ENCODE peak calls at places on chromosome 3, in six cellular contexts. One of them, this sample, is unnamed.

GRCh38 chr3:52495777-52496602 is 852 bp downstream of the STAB1 start:
- DNase-seq in HFFc6: peak
- DNase-seq in left lung: no peak
- DNase-seq in nephron progenitor cell: no peak
- DNase-seq in fibroblast of mammary gland: peak
- DNase-seq in CD4-positive, alpha-beta T cell: no peak
- DNase-seq in this sample: no peak

GRCh38 chr3:180294282-180295027 is 257.7 kb upstream of the PEX5L start:
- DNase-seq in fibroblast of mammary gland: no peak
- DNase-seq in CD4-positive, alpha-beta T cell: no peak
- DNase-seq in nephron progenitor cell: no peak
- DNase-seq in HFFc6: no peak
- DNase-seq in left lung: no peak
- DNase-seq in this sample: no peak

GRCh38 chr3:170523248-170523647 is 62.6 kb downstream of the SLC7A14 start:
- DNase-seq in left lung: no peak
- DNase-seq in fibroblast of mammary gland: peak
- DNase-seq in nephron progenitor cell: no peak
- DNase-seq in CD4-positive, alpha-beta T cell: no peak
- DNase-seq in HFFc6: peak
- DNase-seq in this sample: no peak

GRCh38 chr3:45571216-45571615 is 23.3 kb upstream of the LIMD1 start:
- DNase-seq in HFFc6: no peak
- DNase-seq in fibroblast of mammary gland: no peak
- DNase-seq in CD4-positive, alpha-beta T cell: no peak
- DNase-seq in nephron progenitor cell: no peak
- DNase-seq in left lung: no peak
- DNase-seq in this sample: no peak

GRCh38 chr3:171219258-171219657 is 192.7 kb upstream of the SLC2A2 start:
- DNase-seq in nephron progenitor cell: no peak
- DNase-seq in HFFc6: no peak
- DNase-seq in left lung: no peak
- DNase-seq in fibroblast of mammary gland: no peak
- DNase-seq in CD4-positive, alpha-beta T cell: no peak
- DNase-seq in this sample: no peak

GRCh38 chr3:14466179-14466903 is 63.9 kb downstream of the SLC6A6 start:
- DNase-seq in fibroblast of mammary gland: no peak
- DNase-seq in nephron progenitor cell: no peak
- DNase-seq in HFFc6: no peak
- DNase-seq in left lung: no peak
- DNase-seq in CD4-positive, alpha-beta T cell: no peak
- DNase-seq in this sample: no peak

GRCh38 chr3:129794319-129795201 is 99.0 kb downstream of the TMCC1 start:
- DNase-seq in nephron progenitor cell: peak
- DNase-seq in fibroblast of mammary gland: peak
- DNase-seq in HFFc6: no peak
- DNase-seq in CD4-positive, alpha-beta T cell: no peak
- DNase-seq in left lung: peak
- DNase-seq in this sample: peak

GRCh38 chr3:173743111-173743510 is 345.6 kb downstream of the NLGN1 start:
- DNase-seq in HFFc6: peak
- DNase-seq in left lung: no peak
- DNase-seq in nephron progenitor cell: no peak
- DNase-seq in fibroblast of mammary gland: peak
- DNase-seq in CD4-positive, alpha-beta T cell: no peak
- DNase-seq in this sample: no peak

GRCh38 chr3:176919836-176920760 is 277.2 kb downstream of the TBL1XR1 start:
- DNase-seq in HFFc6: peak
- DNase-seq in fibroblast of mammary gland: peak
- DNase-seq in left lung: no peak
- DNase-seq in nephron progenitor cell: peak
- DNase-seq in CD4-positive, alpha-beta T cell: no peak
- DNase-seq in this sample: no peak

GRCh38 chr3:16319307-16319706 is 54.3 kb downstream of the OXNAD1 start:
- DNase-seq in left lung: no peak
- DNase-seq in HFFc6: no peak
- DNase-seq in fibroblast of mammary gland: peak
- DNase-seq in CD4-positive, alpha-beta T cell: peak
- DNase-seq in nephron progenitor cell: no peak
- DNase-seq in this sample: no peak

GRCh38 chr3:43505351-43505750 is 116.5 kb downstream of the ANO10 start:
- DNase-seq in fibroblast of mammary gland: peak
- DNase-seq in HFFc6: peak
- DNase-seq in CD4-positive, alpha-beta T cell: no peak
- DNase-seq in left lung: no peak
- DNase-seq in nephron progenitor cell: no peak
- DNase-seq in this sample: no peak

GRCh38 chr3:139309880-139310279 is 33.9 kb upstream of the MRPS22 start:
- DNase-seq in CD4-positive, alpha-beta T cell: no peak
- DNase-seq in nephron progenitor cell: no peak
- DNase-seq in HFFc6: peak
- DNase-seq in left lung: no peak
- DNase-seq in fibroblast of mammary gland: peak
- DNase-seq in this sample: no peak

DNA sequence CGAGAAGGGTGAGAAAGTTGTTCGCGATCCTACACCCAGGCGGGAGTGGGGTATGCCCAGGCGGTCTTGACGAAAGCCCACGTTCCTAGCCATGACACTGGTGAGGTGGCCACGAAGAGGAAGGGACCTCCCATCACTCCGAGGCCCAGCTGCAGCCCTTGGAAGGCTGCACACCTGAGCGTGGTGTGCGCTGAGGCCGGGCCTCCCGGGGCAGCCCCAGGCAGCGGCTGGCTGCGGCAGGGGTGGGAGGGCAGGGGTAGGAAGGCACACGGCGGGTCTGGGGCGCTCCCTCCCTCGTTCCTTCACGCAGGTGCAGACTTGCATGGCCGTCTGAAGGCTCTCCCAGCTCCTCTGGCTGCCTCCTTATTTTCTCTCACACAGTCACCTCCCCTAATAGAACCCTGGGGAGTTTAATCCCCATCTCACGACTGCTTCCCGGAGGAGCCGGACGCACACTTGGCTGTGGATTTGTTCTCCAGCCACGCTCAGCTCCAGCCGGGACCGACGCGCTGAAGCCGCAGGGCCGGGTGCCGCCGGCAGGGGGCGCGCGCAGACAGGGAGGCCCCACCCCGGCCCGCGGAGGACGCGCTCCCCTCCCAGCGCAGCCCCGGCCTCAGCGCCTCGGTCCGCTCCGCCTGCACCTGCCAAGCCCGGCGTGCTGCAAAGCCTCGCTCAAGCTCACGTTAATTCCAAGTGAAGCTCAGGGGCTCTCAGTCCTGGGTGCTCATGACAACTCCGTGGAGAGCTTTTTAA is 37.8 kb upstream of the MUC4 start:
- DNase-seq in left lung: no peak
- DNase-seq in HFFc6: no peak
- DNase-seq in CD4-positive, alpha-beta T cell: no peak
- DNase-seq in fibroblast of mammary gland: no peak
- DNase-seq in nephron progenitor cell: no peak
- DNase-seq in this sample: no peak
- TF ChIP-seq CTCF in left lung: no peak
- TF ChIP-seq CTCF in HFFc6: no peak
- TF ChIP-seq CTCF in CD4-positive, alpha-beta T cell: no peak
- TF ChIP-seq CTCF in fibroblast of mammary gland: peak
- TF ChIP-seq CTCF in nephron progenitor cell: no peak
- TF ChIP-seq CTCF in this sample: no peak

DNA sequence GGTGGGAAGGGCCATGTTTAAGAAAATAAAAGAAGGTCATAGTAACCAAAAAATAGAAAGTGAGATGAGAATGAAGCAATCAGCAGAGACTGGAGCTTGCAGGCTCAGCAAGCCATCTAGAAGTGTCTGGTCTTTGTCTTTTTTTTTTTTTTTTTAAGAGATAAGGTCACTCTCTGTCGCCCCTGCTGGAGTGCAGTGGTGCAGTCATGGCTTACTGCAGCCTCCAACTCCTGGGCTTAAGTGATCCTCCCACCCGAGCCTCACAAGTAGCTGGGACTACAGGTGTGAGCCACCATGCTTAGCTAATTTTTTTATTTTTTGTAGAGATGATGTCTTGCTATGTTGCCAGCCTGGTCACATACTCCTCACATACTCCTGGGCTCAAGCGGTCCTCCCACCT is 36.2 kb downstream of the GXYLT2 start:
- DNase-seq in CD4-positive, alpha-beta T cell: no peak
- DNase-seq in nephron progenitor cell: no peak
- DNase-seq in fibroblast of mammary gland: no peak
- DNase-seq in HFFc6: no peak
- DNase-seq in left lung: no peak
- DNase-seq in this sample: no peak
- TF ChIP-seq CTCF in CD4-positive, alpha-beta T cell: no peak
- TF ChIP-seq CTCF in nephron progenitor cell: peak
- TF ChIP-seq CTCF in fibroblast of mammary gland: no peak
- TF ChIP-seq CTCF in HFFc6: peak
- TF ChIP-seq CTCF in left lung: no peak
- TF ChIP-seq CTCF in this sample: peak

DNA sequence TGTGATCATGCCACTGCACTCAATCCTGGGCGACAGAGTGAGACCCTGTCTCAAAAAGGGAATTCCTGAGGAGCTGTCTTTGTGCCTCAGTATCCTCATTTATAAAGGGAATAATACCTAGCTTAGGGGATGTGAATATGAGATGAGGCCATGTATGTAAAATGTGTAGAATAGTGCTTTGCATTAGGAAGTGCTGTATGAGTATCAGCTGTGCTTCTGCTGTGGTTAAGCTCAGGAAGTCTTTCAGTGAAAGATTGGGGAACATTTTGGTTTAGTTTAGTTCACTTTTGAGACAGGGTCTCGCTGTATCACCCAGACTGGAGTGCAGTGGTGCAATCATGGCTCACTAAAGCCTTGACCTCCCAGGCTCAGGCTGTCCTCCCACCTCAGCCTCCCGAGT is 10.6 kb downstream of the THUMPD3 start:
- DNase-seq in left lung: no peak
- DNase-seq in HFFc6: no peak
- DNase-seq in CD4-positive, alpha-beta T cell: no peak
- DNase-seq in fibroblast of mammary gland: no peak
- DNase-seq in nephron progenitor cell: no peak
- DNase-seq in this sample: no peak
- TF ChIP-seq CTCF in left lung: no peak
- TF ChIP-seq CTCF in HFFc6: no peak
- TF ChIP-seq CTCF in CD4-positive, alpha-beta T cell: no peak
- TF ChIP-seq CTCF in fibroblast of mammary gland: no peak
- TF ChIP-seq CTCF in nephron progenitor cell: no peak
- TF ChIP-seq CTCF in this sample: no peak

GRCh38 chr3:83928391-83928790 is 1030.4 kb upstream of the CADM2 start:
- DNase-seq in left lung: no peak
- DNase-seq in CD4-positive, alpha-beta T cell: no peak
- DNase-seq in fibroblast of mammary gland: peak
- DNase-seq in nephron progenitor cell: no peak
- DNase-seq in HFFc6: no peak
- DNase-seq in this sample: no peak
- TF ChIP-seq CTCF in left lung: no peak
- TF ChIP-seq CTCF in CD4-positive, alpha-beta T cell: no peak
- TF ChIP-seq CTCF in fibroblast of mammary gland: no peak
- TF ChIP-seq CTCF in nephron progenitor cell: no peak
- TF ChIP-seq CTCF in HFFc6: peak
- TF ChIP-seq CTCF in this sample: peak

DNA sequence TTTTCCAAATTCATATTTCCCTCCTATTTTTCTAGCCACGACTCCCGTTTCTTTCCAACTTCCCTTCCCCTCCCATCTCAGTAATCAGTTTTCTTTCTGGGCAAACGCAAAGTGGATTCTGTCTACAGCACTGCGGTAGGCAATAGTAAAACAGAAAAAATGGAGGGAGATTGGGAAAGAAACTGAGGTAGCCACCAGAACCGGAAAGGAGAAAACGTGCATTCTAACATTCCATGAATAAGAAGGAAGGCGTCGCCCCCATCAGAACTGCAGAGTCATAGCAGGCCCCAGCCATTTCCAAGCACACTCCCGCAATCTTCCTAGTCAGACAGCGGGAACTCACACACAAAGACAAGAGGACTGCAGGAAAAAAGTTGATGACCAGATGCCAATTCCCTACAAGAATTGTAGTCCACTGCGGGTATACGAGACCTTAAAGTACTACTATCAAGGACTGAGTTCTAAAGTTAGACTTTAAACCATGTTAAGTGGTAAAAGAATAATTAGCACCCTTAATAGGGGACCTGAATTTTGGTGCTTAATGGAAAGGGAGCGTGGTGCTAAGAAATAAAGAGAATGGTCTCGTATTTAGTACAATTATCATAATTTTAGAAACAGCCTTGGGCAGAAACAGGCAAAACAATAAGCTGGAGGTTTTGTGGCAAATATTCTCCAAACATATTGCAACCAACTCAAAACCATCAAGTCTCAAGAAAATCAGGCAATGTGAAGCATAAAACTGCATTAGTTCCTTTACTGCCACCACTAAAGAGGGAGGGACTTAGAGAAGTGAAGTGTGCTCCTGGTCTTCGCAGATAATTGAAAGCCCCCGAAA is 1.4 kb downstream of the PFN2 start:
- DNase-seq in HFFc6: peak
- DNase-seq in left lung: peak
- DNase-seq in CD4-positive, alpha-beta T cell: no peak
- DNase-seq in nephron progenitor cell: peak
- DNase-seq in fibroblast of mammary gland: peak
- DNase-seq in this sample: peak
- TF ChIP-seq CTCF in HFFc6: peak
- TF ChIP-seq CTCF in left lung: no peak
- TF ChIP-seq CTCF in CD4-positive, alpha-beta T cell: no peak
- TF ChIP-seq CTCF in nephron progenitor cell: no peak
- TF ChIP-seq CTCF in fibroblast of mammary gland: no peak
- TF ChIP-seq CTCF in this sample: no peak